ENCODE peak calls at places on chromosomes 4 and X, in eight cellular contexts. S, V, R, N, B, A, O and E are unnamed samples.

GRCh38 chr4:129972257-129972656 is 876.3 kb downstream of the C4orf33 start:
- DNase-seq in S (no peak), V (no peak), R (no peak), N (no peak), B (no peak), A (no peak), O (no peak), E (no peak)

GRCh38 chr4:122346036-122346435 is 32.8 kb upstream of the ADAD1 start:
- DNase-seq in S (no peak), V (no peak), R (peak), N (no peak), B (no peak), A (no peak), O (no peak), E (no peak)

GRCh38 chr4:40193578-40193977 is 3.3 kb upstream of the RHOH start:
- DNase-seq in S (no peak), V (no peak), R (no peak), N (no peak), B (no peak), A (no peak), O (no peak), E (no peak)

GRCh38 chrX:17459008-17459407 is 84.0 kb downstream of the NHS start:
- DNase-seq in S (no peak), V (peak), R (peak), N (no peak), B (no peak), A (no peak), O (no peak), E (peak)

GRCh38 chr4:138311771-138312535 is 69.8 kb upstream of the SLC7A11 start:
- DNase-seq in S (no peak), V (no peak), R (peak), N (no peak), B (no peak), A (no peak), O (no peak), E (no peak)

GRCh38 chr4:106704253-106704870 is 331.8 kb downstream of the DKK2 start:
- DNase-seq in S (no peak), V (no peak), R (no peak), N (no peak), B (no peak), A (no peak), O (no peak), E (no peak)

GRCh38 chr4:11650801-11651596 is 222.3 kb upstream of the HS3ST1 start:
- DNase-seq in S (no peak), V (peak), R (peak), N (no peak), B (no peak), A (peak), O (no peak), E (peak)

GRCh38 chrX:13373807-13374187 is 53.9 kb upstream of the ATXN3L start:
- DNase-seq in S (no peak), V (no peak), R (peak), N (no peak), B (no peak), A (no peak), O (no peak), E (peak)

GRCh38 chr4:138919094-138919936 is 96.3 kb upstream of the NOCT start:
- DNase-seq in S (no peak), V (peak), R (peak), N (no peak), B (peak), A (peak), O (no peak), E (peak)

GRCh38 chr4:17502764-17503163 is 9.1 kb downstream of the QDPR start:
- DNase-seq in S (no peak), V (no peak), R (peak), N (no peak), B (no peak), A (no peak), O (no peak), E (peak)